ENCODE peak calls at places on chromosomes 12 and 14, in four cellular contexts. P is H1, N is GM12878, B is HepG2. V is an unnamed sample.

GRCh38 chr12:130506844-130507243 is 169.2 kb downstream of the PIWIL1 start:
- DNase-seq in B (no peak), P (no peak), N (no peak), V (no peak)

GRCh38 chr12:1481919-1482318 is 112.5 kb downstream of the FBXL14 start:
- DNase-seq in B (no peak), P (no peak), N (no peak), V (no peak)

GRCh38 chr14:74763803-74764531 is 851 bp downstream of the YLPM1 start:
- DNase-seq in B (no peak), N (no peak), P (no peak), V (peak)

GRCh38 chr12:1523046-1523445 is 71.3 kb downstream of the FBXL14 start:
- DNase-seq in B (no peak), P (no peak), N (no peak), V (no peak)

GRCh38 chr12:116673713-116674112 is 64.2 kb downstream of the SPRING1 start:
- DNase-seq in B (no peak), N (no peak), P (no peak), V (no peak)

GRCh38 chr12:70332236-70332635 is 33.9 kb upstream of the KCNMB4 start:
- DNase-seq in B (no peak), N (no peak), P (no peak), V (no peak)

GRCh38 chr12:121888083-121888477 is 510 bp upstream of the PSMD9 start:
- DNase-seq in P (no peak), B (no peak), N (no peak), V (no peak)

GRCh38 chr14:105939810-105940508 is 413.6 kb downstream of the TMEM121 start:
- DNase-seq in P (no peak), N (no peak), B (no peak), V (no peak)

GRCh38 chr12:6461401-6462233 is 8.9 kb downstream of the VAMP1 start:
- DNase-seq in N (peak), B (no peak), P (no peak), V (no peak)

GRCh38 chr14:101733211-101733610 is 28.3 kb upstream of the PPP2R5C start:
- DNase-seq in B (no peak), P (no peak), N (no peak), V (no peak)

GRCh38 chr12:86669010-86669409 is 412.8 kb upstream of the MGAT4C start:
- DNase-seq in P (no peak), B (no peak), N (no peak), V (no peak)

GRCh38 chr12:12266873-12267634 is at the start of gene LRP6:
- DNase-seq in B (peak), N (peak), P (peak), V (peak)

GRCh38 chr14:91300283-91300841 is 55.9 kb upstream of the GPR68 start:
- DNase-seq in P (no peak), B (no peak), N (no peak), V (no peak)

GRCh38 chr14:31740688-31741087 is 179.5 kb downstream of the NUBPL start:
- DNase-seq in P (no peak), N (no peak), B (no peak), V (no peak)

GRCh38 chr14:31749275-31749674 is 188.1 kb downstream of the NUBPL start:
- DNase-seq in N (no peak), B (no peak), P (no peak), V (no peak)

GRCh38 chr14:31745741-31746140 is 184.5 kb downstream of the NUBPL start:
- DNase-seq in P (no peak), N (no peak), B (peak), V (no peak)

GRCh38 chr14:31746326-31746725 is 185.1 kb downstream of the NUBPL start:
- DNase-seq in N (no peak), B (no peak), P (no peak), V (no peak)
- TF ChIP-seq USF2 in N (no peak), B (no peak), P (no peak), V (no peak)

GRCh38 chr12:40946612-40947194 is 241.4 kb upstream of the PDZRN4 start:
- DNase-seq in N (no peak), B (peak), P (no peak), V (peak)
- TF ChIP-seq TCF12 in N (no peak), B (no peak), P (no peak), V (no peak)

GRCh38 chr12:57777367-57777766 is 5.0 kb downstream of the EEF1AKMT3 start:
- DNase-seq in B (no peak), N (no peak), P (no peak), V (no peak)
- TF ChIP-seq USF2 in B (no peak), N (no peak), P (no peak), V (no peak)

DNA sequence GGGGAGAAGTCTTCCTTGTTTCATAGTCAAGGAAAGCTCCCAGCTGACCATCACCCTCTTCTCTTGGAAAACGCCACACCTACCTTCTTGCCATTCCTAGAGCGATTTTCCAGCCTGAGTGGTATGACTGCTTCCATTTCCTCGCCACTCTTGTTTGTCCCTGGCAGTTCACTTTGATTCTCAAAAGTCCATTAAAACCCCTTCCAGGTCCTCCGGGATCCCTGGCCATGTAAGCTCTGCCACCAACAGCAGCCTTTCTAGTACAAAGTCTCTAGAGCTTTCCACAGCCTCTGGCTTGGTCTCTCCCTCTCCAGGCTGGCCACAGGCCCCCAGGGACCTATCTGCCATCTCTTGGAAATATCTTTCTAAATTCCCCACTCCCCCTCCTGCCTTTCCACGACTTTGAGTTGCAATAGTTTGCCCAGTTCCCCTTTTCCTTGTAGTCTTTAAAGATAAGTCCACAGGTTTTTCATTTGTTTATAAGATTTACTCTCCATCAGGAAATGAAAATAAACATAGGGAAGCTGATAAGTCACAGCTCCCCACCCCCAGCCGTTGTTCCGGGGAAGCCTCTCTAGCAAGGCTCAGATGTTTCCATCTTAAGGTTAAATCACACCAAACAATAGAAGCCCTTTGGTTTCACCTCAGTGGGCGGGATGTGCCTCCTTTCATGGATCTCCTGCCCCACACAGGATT is 42.9 kb upstream of the SINHCAF start:
- DNase-seq in P (no peak), N (no peak), B (no peak), V (no peak)
- TF ChIP-seq TCF12 in P (no peak), N (no peak), B (no peak), V (no peak)

GRCh38 chr12:57211791-57212700 is 4.5 kb upstream of the NXPH4 start:
- DNase-seq in B (no peak), N (no peak), P (no peak), V (no peak)
- TF ChIP-seq USF2 in B (no peak), N (no peak), P (no peak), V (no peak)

GRCh38 chr12:7748774-7749296 is 1.7 kb upstream of the CLEC4C start:
- DNase-seq in P (no peak), B (no peak), N (no peak), V (no peak)
- TF ChIP-seq TCF12 in P (no peak), B (no peak), N (no peak), V (no peak)

DNA sequence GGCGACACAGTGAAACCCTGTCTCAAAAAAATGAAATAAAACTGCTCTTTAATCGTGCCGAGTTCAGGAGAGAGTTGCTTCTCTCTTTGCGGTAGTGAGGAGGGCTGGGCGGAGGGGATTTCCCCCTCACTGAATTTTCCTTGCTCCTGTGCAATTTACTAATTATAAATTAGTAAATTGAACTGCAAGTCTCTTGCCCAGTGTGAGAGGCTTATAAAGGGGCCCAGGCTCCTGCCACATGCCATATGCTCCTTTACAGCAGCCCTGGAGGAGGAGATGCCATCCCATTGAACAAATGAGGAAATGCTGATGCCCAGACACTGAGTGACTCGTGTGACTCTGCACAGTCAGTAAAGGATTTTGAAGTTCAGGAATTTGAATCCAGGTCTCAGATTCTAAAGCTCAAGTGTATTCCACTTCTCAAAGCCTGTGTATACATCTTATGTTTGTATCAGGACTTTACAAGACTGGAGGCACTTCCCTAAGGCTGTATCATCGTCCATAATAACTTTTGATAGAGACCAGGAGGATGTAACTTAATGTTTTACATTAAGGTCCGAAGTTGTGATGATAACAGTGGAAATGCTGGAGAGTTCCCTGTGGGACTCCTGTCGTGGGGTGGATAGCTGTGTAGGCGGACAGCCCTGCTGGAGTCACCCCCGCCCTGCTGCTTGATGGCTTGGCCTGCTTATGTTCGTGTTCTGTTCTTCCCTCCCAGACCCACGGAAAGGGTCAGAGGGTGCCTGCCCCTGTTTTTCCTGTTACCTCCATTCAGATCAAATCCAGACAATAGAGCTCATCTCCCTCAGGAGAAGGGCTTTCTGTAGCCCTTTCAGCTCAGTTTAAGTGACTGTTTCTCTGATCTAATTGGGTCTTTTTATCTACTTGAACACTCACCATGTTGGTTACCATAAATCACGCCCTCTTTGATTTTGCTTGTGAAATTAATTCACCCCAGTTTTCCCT is 13.9 kb downstream of the PELI2 start:
- DNase-seq in N (no peak), P (no peak), B (no peak), V (no peak)
- TF ChIP-seq USF2 in N (no peak), P (no peak), B (no peak), V (no peak)

GRCh38 chr12:27148373-27148772 is 66.0 kb upstream of the C12orf71 start:
- DNase-seq in B (no peak), P (no peak), N (no peak), V (no peak)

GRCh38 chr12:27142102-27142721 is 59.8 kb upstream of the C12orf71 start:
- DNase-seq in B (peak), P (peak), N (no peak), V (peak)

GRCh38 chr12:27140478-27140969 is 58.1 kb upstream of the C12orf71 start:
- DNase-seq in N (no peak), P (no peak), B (no peak), V (no peak)

GRCh38 chr12:27148791-27149190 is 66.4 kb upstream of the C12orf71 start:
- DNase-seq in P (no peak), N (no peak), B (no peak), V (no peak)

DNA sequence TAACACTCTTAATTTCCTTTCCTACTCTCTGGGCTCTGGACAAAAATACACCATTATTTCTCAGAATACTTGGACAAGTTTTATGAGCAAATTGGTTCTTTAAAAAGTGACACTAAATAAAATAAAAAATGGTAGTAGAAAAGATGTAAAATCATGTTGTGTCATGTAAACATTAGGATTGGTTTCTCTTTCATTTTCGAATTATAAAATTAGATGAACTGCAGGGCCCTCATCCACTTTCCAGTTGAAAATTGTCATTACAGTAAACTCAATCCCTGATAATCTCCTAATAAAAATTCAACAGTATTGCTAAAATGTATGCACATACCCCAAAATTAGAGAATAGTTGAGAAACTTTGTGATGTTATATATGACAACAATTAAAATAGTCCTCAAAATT is 61.3 kb upstream of the C12orf71 start:
- DNase-seq in N (no peak), P (no peak), B (no peak), V (no peak)
- TF ChIP-seq TCF12 in N (no peak), P (no peak), B (no peak), V (no peak)

GRCh38 chr14:49732896-49733295 is 35.1 kb upstream of the KLHDC2 start:
- DNase-seq in P (no peak), B (no peak), N (no peak), V (no peak)
- TF ChIP-seq USF2 in P (no peak), B (no peak), N (no peak), V (no peak)

V was measured in SK-N-SH.